ENCODE peak calls at places on chromosomes 3 and 15, in four cellular contexts. W is GM23248, P is cardiac muscle cell, L is K562. F is an unnamed sample.

GRCh38 chr3:52233968-52234367 is 5.0 kb downstream of the TWF2 start:
- DNase-seq in W (no peak), P (no peak), L (no peak), F (no peak)

GRCh38 chr3:146801492-146801891 is 196.3 kb upstream of the PLSCR5 start:
- DNase-seq in W (no peak), P (no peak), L (no peak), F (no peak)

GRCh38 chr3:27724459-27725197 is 2.5 kb upstream of the EOMES start:
- DNase-seq in W (no peak), P (no peak), L (no peak), F (no peak)

GRCh38 chr3:114674041-114674440 is 380.2 kb downstream of the TIGIT start:
- DNase-seq in W (no peak), P (no peak), L (no peak), F (no peak)

GRCh38 chr3:65888980-65889706 is 149.6 kb downstream of the MAGI1 start:
- DNase-seq in W (peak; percentile 98), P (peak; percentile 96), L (no peak), F (no peak)

GRCh38 chr3:179969525-179969924 is 67.2 kb downstream of the PEX5L start:
- DNase-seq in W (peak; percentile 34), P (no peak), L (no peak), F (no peak)

GRCh38 chr3:29282431-29283296 is 1.8 kb downstream of the RBMS3 start:
- DNase-seq in W (peak; percentile 57), P (peak; percentile 71), L (no peak), F (no peak)

GRCh38 chr15:28125673-28126651 is 26.8 kb upstream of the OCA2 start:
- DNase-seq in W (peak; percentile 66), P (peak; percentile 74), L (peak; percentile 41), F (peak; percentile 27)

GRCh38 chr3:73536952-73537351 is 87.8 kb downstream of the PDZRN3 start:
- DNase-seq in W (no peak), P (no peak), L (no peak), F (no peak)

GRCh38 chr3:22414239-22414638 is 663.2 kb upstream of the ZNF385D start:
- DNase-seq in W (no peak), P (no peak), L (no peak), F (no peak)

GRCh38 chr3:136929984-136930671 is 27.7 kb upstream of the IL20RB start:
- DNase-seq in W (peak; percentile 66), P (peak; percentile 74), L (no peak), F (no peak)

GRCh38 chr15:81315452-81316203 is 8.3 kb downstream of the STARD5 start:
- DNase-seq in W (no peak), P (no peak), L (no peak), F (no peak)

GRCh38 chr15:76565366-76565765 is 228.8 kb downstream of the ISL2 start:
- DNase-seq in W (peak; percentile 4), P (no peak), L (no peak), F (no peak)

GRCh38 chr15:80462111-80462510 is 57.9 kb downstream of the ARNT2 start:
- DNase-seq in W (no peak), P (no peak), L (no peak), F (no peak)

GRCh38 chr15:96457852-96458251 is 127.4 kb downstream of the NR2F2 start:
- DNase-seq in W (no peak), P (no peak), L (no peak), F (no peak)

GRCh38 chr3:17292556-17292955 is 407.8 kb downstream of the PLCL2 start:
- DNase-seq in W (no peak), P (peak; percentile 19), L (no peak), F (no peak)

GRCh38 chr3:96354742-96355141 is 459.7 kb upstream of the EPHA6 start:
- DNase-seq in W (no peak), P (no peak), L (no peak), F (no peak)

GRCh38 chr3:126147147-126147931 is 33.0 kb downstream of the ALDH1L1 start:
- DNase-seq in W (no peak), P (no peak), L (no peak), F (no peak)

GRCh38 chr3:126146525-126147146 is 33.8 kb downstream of the ALDH1L1 start:
- DNase-seq in W (no peak), P (no peak), L (no peak), F (no peak)

GRCh38 chr3:126147932-126148683 is 32.3 kb downstream of the ALDH1L1 start:
- DNase-seq in W (no peak), P (no peak), L (no peak), F (no peak)

GRCh38 chr3:126149256-126149902 is 31.0 kb downstream of the ALDH1L1 start:
- DNase-seq in W (no peak), P (no peak), L (no peak), F (no peak)

GRCh38 chr3:126146034-126146433 is 34.4 kb downstream of the ALDH1L1 start:
- DNase-seq in W (no peak), P (no peak), L (no peak), F (no peak)
- H3K27me3 ChIP-seq in W (peaks cover 51% of the 10 kb centered on the region), P (peaks cover 8% of the 10 kb centered on the region), L (no peaks in the 10 kb centered on the region), F (no peaks in the 10 kb centered on the region)

DNA sequence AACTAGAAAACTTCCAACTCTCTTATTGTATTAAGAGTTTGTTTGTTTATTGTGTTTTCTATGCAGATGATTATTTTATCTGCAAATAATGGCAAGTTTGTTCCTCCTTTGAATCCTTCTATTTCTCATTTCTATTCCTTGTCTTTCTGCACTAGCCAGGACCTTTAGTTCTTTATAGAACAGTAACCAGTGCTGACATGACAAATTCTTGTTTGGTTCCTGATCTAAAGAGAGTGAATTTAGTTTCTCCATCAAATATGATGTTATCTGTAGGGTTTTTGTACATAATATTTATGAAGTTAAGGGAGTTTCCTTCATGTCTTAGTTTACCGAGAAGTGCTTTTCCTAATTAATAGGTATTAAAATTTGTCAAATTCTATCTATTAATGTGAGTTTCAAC is 100.8 kb upstream of the STRIT1 start:
- DNase-seq in W (no peak), P (no peak), L (no peak), F (no peak)
- H3K27me3 ChIP-seq in W (no peaks in the 10 kb centered on the region), P (no peaks in the 10 kb centered on the region), L (peaks cover 3% of the 10 kb centered on the region), F (no peaks in the 10 kb centered on the region)

DNA sequence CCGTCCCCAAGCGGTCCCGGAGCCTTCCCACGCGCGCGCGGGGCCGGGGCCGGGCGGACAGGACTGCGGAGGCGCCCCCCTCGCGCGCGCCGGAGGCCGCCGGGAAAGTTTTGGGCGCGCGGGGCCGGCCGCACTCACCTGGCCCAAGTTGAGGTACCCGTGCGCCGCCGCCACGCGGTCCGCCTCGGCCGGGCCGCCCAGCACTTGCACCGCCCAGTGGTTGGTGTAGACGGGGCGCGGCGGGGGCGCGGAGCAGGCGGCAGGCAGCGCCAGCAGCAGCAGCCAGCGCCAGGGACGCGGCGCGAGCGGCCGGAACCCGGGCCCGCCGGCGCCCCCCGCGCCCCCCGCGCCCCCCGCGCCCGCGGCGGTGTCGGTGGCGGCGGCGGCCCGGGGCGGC is 273 bp downstream of the PCSK6 start:
- DNase-seq in W (peak; percentile 42), P (peak; percentile 50), L (peak; percentile 73), F (no peak)
- H3K27me3 ChIP-seq in W (peaks cover 36% of the 10 kb centered on the region), P (peaks cover 45% of the 10 kb centered on the region), L (no peaks in the 10 kb centered on the region), F (peaks cover 25% of the 10 kb centered on the region)

GRCh38 chr15:51093488-51093864 is 1.2 kb downstream of the TNFAIP8L3 start:
- DNase-seq in W (no peak), P (no peak), L (no peak), F (no peak)

GRCh38 chr15:51096976-51097375 is 2.3 kb upstream of the TNFAIP8L3 start:
- DNase-seq in W (no peak), P (no peak), L (no peak), F (no peak)

GRCh38 chr15:51095681-51096331 is 1.1 kb upstream of the TNFAIP8L3 start:
- DNase-seq in W (no peak), P (no peak), L (no peak), F (no peak)

GRCh38 chr15:51093865-51094605 is 671 bp downstream of the TNFAIP8L3 start:
- DNase-seq in W (peak; percentile 61), P (peak; percentile 62), L (no peak), F (no peak)

DNA sequence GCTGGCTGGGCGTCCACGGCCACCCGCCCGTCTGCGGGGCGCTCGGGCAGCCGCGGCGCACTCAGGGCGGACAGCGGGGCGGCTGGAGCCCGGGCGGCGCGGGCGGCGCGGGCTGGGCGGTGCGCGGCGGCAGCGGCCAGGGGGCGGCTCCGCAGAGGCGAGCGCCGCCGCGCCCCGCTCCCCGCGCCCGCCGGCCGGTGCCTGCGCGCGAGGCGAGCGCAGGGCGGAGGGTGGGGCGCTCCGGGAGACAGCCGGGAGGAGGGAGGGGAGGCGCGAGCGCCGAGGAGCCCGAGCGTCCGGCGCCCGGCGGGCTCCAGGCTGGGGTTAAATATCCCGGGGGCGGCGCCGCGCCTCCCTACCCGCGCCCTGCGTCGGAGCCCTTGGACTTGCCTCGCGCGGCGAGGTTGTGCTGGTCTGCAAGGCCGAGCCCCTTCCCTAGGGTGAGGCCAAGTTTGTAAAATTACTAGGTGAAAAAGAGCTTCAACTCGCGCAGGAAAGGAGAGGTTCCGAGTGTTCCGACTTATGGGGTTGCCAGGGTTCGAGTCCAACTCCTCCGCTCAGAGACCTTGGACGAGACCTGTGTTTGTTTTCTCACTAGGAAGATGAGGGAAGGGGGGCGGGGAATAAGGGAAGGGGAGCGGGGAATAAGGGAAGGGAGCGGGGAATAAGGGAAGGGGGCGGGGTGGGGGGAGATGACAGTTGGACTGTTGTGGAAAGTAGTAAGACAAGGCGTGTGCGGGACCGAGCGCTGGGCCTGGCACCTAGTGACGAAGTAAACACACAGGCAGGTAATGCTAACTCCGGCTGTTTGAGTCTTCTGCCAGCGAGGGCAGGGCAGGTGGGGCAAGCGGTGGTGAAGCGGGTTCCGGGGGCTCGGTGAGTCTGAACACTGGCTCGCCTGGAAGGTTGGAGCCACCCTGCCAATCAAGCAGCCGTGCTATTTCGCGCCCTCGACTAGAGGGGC is at the start of gene TNFAIP8L3:
- DNase-seq in W (peak; percentile 68), P (peak; percentile 49), L (no peak), F (no peak)
- H3K27me3 ChIP-seq in W (no peaks in the 10 kb centered on the region), P (peaks cover 93% of the 10 kb centered on the region), L (no peaks in the 10 kb centered on the region), F (peaks cover 35% of the 10 kb centered on the region)